ENCODE peak calls at places on chromosome 3, in ten cellular contexts. One of them, this sample, is unnamed.

GRCh38 chr3:6542795-6543194 is 318.1 kb upstream of the GRM7 start:
- DNase-seq in Daoy: no peak
- DNase-seq in mesenteric fat pad: no peak
- DNase-seq in spleen: no peak
- DNase-seq in stimulated activated naive CD8-positive, alpha-beta T cell treated with anti-CD3 and anti-CD28 coated beads, Interleukin-15, Interleukin-2, amounts not matched to agents 100 U/mL and 50 U/mL, for 24 hours: no peak
- DNase-seq in naive thymus-derived CD8-positive, alpha-beta T cell: no peak
- DNase-seq in activated CD4-positive, alpha-beta T cell treated with anti-CD3 and anti-CD28 coated beads for 36 hours: no peak
- DNase-seq in occipital lobe: no peak
- DNase-seq in M059J: no peak
- DNase-seq in left colon: no peak
- DNase-seq in this sample: no peak

GRCh38 chr3:153245661-153246060 is 83.6 kb downstream of the RAP2B start:
- DNase-seq in Daoy: no peak
- DNase-seq in mesenteric fat pad: no peak
- DNase-seq in spleen: no peak
- DNase-seq in stimulated activated naive CD8-positive, alpha-beta T cell treated with anti-CD3 and anti-CD28 coated beads, Interleukin-15, Interleukin-2, amounts not matched to agents 100 U/mL and 50 U/mL, for 24 hours: no peak
- DNase-seq in naive thymus-derived CD8-positive, alpha-beta T cell: no peak
- DNase-seq in activated CD4-positive, alpha-beta T cell treated with anti-CD3 and anti-CD28 coated beads for 36 hours: no peak
- DNase-seq in occipital lobe: no peak
- DNase-seq in M059J: peak; percentile 36
- DNase-seq in left colon: no peak
- DNase-seq in this sample: no peak

GRCh38 chr3:98902341-98902740 is 846 bp upstream of the DCBLD2 start:
- DNase-seq in Daoy: no peak
- DNase-seq in mesenteric fat pad: no peak
- DNase-seq in spleen: no peak
- DNase-seq in stimulated activated naive CD8-positive, alpha-beta T cell treated with anti-CD3 and anti-CD28 coated beads, Interleukin-15, Interleukin-2, amounts not matched to agents 100 U/mL and 50 U/mL, for 24 hours: no peak
- DNase-seq in naive thymus-derived CD8-positive, alpha-beta T cell: no peak
- DNase-seq in activated CD4-positive, alpha-beta T cell treated with anti-CD3 and anti-CD28 coated beads for 36 hours: no peak
- DNase-seq in occipital lobe: no peak
- DNase-seq in M059J: no peak
- DNase-seq in left colon: no peak
- DNase-seq in this sample: no peak

GRCh38 chr3:151660890-151661289 is 72.8 kb upstream of the AADACL2 start:
- DNase-seq in Daoy: no peak
- DNase-seq in mesenteric fat pad: no peak
- DNase-seq in spleen: no peak
- DNase-seq in stimulated activated naive CD8-positive, alpha-beta T cell treated with anti-CD3 and anti-CD28 coated beads, Interleukin-15, Interleukin-2, amounts not matched to agents 100 U/mL and 50 U/mL, for 24 hours: no peak
- DNase-seq in naive thymus-derived CD8-positive, alpha-beta T cell: no peak
- DNase-seq in activated CD4-positive, alpha-beta T cell treated with anti-CD3 and anti-CD28 coated beads for 36 hours: no peak
- DNase-seq in occipital lobe: no peak
- DNase-seq in M059J: peak; percentile 22
- DNase-seq in left colon: no peak
- DNase-seq in this sample: no peak

GRCh38 chr3:18660059-18660458 is 234.9 kb upstream of the SATB1 start:
- DNase-seq in Daoy: no peak
- DNase-seq in mesenteric fat pad: no peak
- DNase-seq in spleen: no peak
- DNase-seq in stimulated activated naive CD8-positive, alpha-beta T cell treated with anti-CD3 and anti-CD28 coated beads, Interleukin-15, Interleukin-2, amounts not matched to agents 100 U/mL and 50 U/mL, for 24 hours: no peak
- DNase-seq in naive thymus-derived CD8-positive, alpha-beta T cell: no peak
- DNase-seq in activated CD4-positive, alpha-beta T cell treated with anti-CD3 and anti-CD28 coated beads for 36 hours: no peak
- DNase-seq in occipital lobe: no peak
- DNase-seq in M059J: no peak
- DNase-seq in left colon: no peak
- DNase-seq in this sample: no peak

GRCh38 chr3:146274833-146275232 is 23.9 kb upstream of the PLSCR4 start:
- DNase-seq in Daoy: no peak
- DNase-seq in mesenteric fat pad: no peak
- DNase-seq in spleen: no peak
- DNase-seq in stimulated activated naive CD8-positive, alpha-beta T cell treated with anti-CD3 and anti-CD28 coated beads, Interleukin-15, Interleukin-2, amounts not matched to agents 100 U/mL and 50 U/mL, for 24 hours: no peak
- DNase-seq in naive thymus-derived CD8-positive, alpha-beta T cell: no peak
- DNase-seq in activated CD4-positive, alpha-beta T cell treated with anti-CD3 and anti-CD28 coated beads for 36 hours: no peak
- DNase-seq in occipital lobe: no peak
- DNase-seq in M059J: no peak
- DNase-seq in left colon: no peak
- DNase-seq in this sample: no peak

GRCh38 chr3:21587894-21588293 is 163.1 kb downstream of the ZNF385D start:
- DNase-seq in Daoy: no peak
- DNase-seq in mesenteric fat pad: no peak
- DNase-seq in spleen: no peak
- DNase-seq in stimulated activated naive CD8-positive, alpha-beta T cell treated with anti-CD3 and anti-CD28 coated beads, Interleukin-15, Interleukin-2, amounts not matched to agents 100 U/mL and 50 U/mL, for 24 hours: no peak
- DNase-seq in naive thymus-derived CD8-positive, alpha-beta T cell: no peak
- DNase-seq in activated CD4-positive, alpha-beta T cell treated with anti-CD3 and anti-CD28 coated beads for 36 hours: no peak
- DNase-seq in occipital lobe: no peak
- DNase-seq in M059J: no peak
- DNase-seq in left colon: no peak
- DNase-seq in this sample: no peak

GRCh38 chr3:16103472-16103871 is 71.0 kb upstream of the GALNT15 start:
- DNase-seq in Daoy: no peak
- DNase-seq in mesenteric fat pad: no peak
- DNase-seq in spleen: no peak
- DNase-seq in stimulated activated naive CD8-positive, alpha-beta T cell treated with anti-CD3 and anti-CD28 coated beads, Interleukin-15, Interleukin-2, amounts not matched to agents 100 U/mL and 50 U/mL, for 24 hours: no peak
- DNase-seq in naive thymus-derived CD8-positive, alpha-beta T cell: no peak
- DNase-seq in activated CD4-positive, alpha-beta T cell treated with anti-CD3 and anti-CD28 coated beads for 36 hours: no peak
- DNase-seq in occipital lobe: no peak
- DNase-seq in M059J: peak; percentile 79
- DNase-seq in left colon: no peak
- DNase-seq in this sample: no peak

GRCh38 chr3:126370055-126370454 is 12.8 kb upstream of the KLF15 start:
- DNase-seq in Daoy: no peak
- DNase-seq in mesenteric fat pad: no peak
- DNase-seq in spleen: peak; percentile 66
- DNase-seq in stimulated activated naive CD8-positive, alpha-beta T cell treated with anti-CD3 and anti-CD28 coated beads, Interleukin-15, Interleukin-2, amounts not matched to agents 100 U/mL and 50 U/mL, for 24 hours: no peak
- DNase-seq in naive thymus-derived CD8-positive, alpha-beta T cell: no peak
- DNase-seq in activated CD4-positive, alpha-beta T cell treated with anti-CD3 and anti-CD28 coated beads for 36 hours: no peak
- DNase-seq in occipital lobe: no peak
- DNase-seq in M059J: no peak
- DNase-seq in left colon: peak; percentile 2
- DNase-seq in this sample: no peak

GRCh38 chr3:72010044-72010443 is 225.1 kb upstream of the PROK2 start:
- DNase-seq in Daoy: no peak
- DNase-seq in mesenteric fat pad: no peak
- DNase-seq in spleen: no peak
- DNase-seq in stimulated activated naive CD8-positive, alpha-beta T cell treated with anti-CD3 and anti-CD28 coated beads, Interleukin-15, Interleukin-2, amounts not matched to agents 100 U/mL and 50 U/mL, for 24 hours: no peak
- DNase-seq in naive thymus-derived CD8-positive, alpha-beta T cell: no peak
- DNase-seq in activated CD4-positive, alpha-beta T cell treated with anti-CD3 and anti-CD28 coated beads for 36 hours: peak; percentile 48
- DNase-seq in occipital lobe: no peak
- DNase-seq in M059J: no peak
- DNase-seq in left colon: no peak
- DNase-seq in this sample: no peak

GRCh38 chr3:155995525-155996370 is 124.6 kb upstream of the KCNAB1 start:
- DNase-seq in Daoy: peak; percentile 9
- DNase-seq in mesenteric fat pad: no peak
- DNase-seq in spleen: no peak
- DNase-seq in stimulated activated naive CD8-positive, alpha-beta T cell treated with anti-CD3 and anti-CD28 coated beads, Interleukin-15, Interleukin-2, amounts not matched to agents 100 U/mL and 50 U/mL, for 24 hours: no peak
- DNase-seq in naive thymus-derived CD8-positive, alpha-beta T cell: no peak
- DNase-seq in activated CD4-positive, alpha-beta T cell treated with anti-CD3 and anti-CD28 coated beads for 36 hours: no peak
- DNase-seq in occipital lobe: no peak
- DNase-seq in M059J: peak; percentile 58
- DNase-seq in left colon: no peak
- DNase-seq in this sample: peak; percentile 28

GRCh38 chr3:177300039-177300833 is 103.0 kb upstream of the TBL1XR1 start:
- DNase-seq in Daoy: peak; percentile 11
- DNase-seq in mesenteric fat pad: no peak
- DNase-seq in spleen: no peak
- DNase-seq in stimulated activated naive CD8-positive, alpha-beta T cell treated with anti-CD3 and anti-CD28 coated beads, Interleukin-15, Interleukin-2, amounts not matched to agents 100 U/mL and 50 U/mL, for 24 hours: no peak
- DNase-seq in naive thymus-derived CD8-positive, alpha-beta T cell: no peak
- DNase-seq in activated CD4-positive, alpha-beta T cell treated with anti-CD3 and anti-CD28 coated beads for 36 hours: no peak
- DNase-seq in occipital lobe: no peak
- DNase-seq in M059J: no peak
- DNase-seq in left colon: peak; percentile 88
- DNase-seq in this sample: peak; percentile 100

GRCh38 chr3:157373783-157374182 is 62.9 kb upstream of the PTX3 start:
- DNase-seq in Daoy: no peak
- DNase-seq in mesenteric fat pad: no peak
- DNase-seq in spleen: no peak
- DNase-seq in stimulated activated naive CD8-positive, alpha-beta T cell treated with anti-CD3 and anti-CD28 coated beads, Interleukin-15, Interleukin-2, amounts not matched to agents 100 U/mL and 50 U/mL, for 24 hours: no peak
- DNase-seq in naive thymus-derived CD8-positive, alpha-beta T cell: no peak
- DNase-seq in activated CD4-positive, alpha-beta T cell treated with anti-CD3 and anti-CD28 coated beads for 36 hours: no peak
- DNase-seq in occipital lobe: no peak
- DNase-seq in M059J: no peak
- DNase-seq in left colon: no peak
- DNase-seq in this sample: no peak

GRCh38 chr3:187491371-187491770 is 123.2 kb downstream of the RTP4 start:
- DNase-seq in Daoy: no peak
- DNase-seq in mesenteric fat pad: no peak
- DNase-seq in spleen: no peak
- DNase-seq in stimulated activated naive CD8-positive, alpha-beta T cell treated with anti-CD3 and anti-CD28 coated beads, Interleukin-15, Interleukin-2, amounts not matched to agents 100 U/mL and 50 U/mL, for 24 hours: no peak
- DNase-seq in naive thymus-derived CD8-positive, alpha-beta T cell: no peak
- DNase-seq in activated CD4-positive, alpha-beta T cell treated with anti-CD3 and anti-CD28 coated beads for 36 hours: no peak
- DNase-seq in occipital lobe: no peak
- DNase-seq in M059J: peak; percentile 24
- DNase-seq in left colon: no peak
- DNase-seq in this sample: no peak

GRCh38 chr3:139329364-139329850 is 14.4 kb upstream of the MRPS22 start:
- DNase-seq in Daoy: peak; percentile 91
- DNase-seq in mesenteric fat pad: peak; percentile 97
- DNase-seq in spleen: peak; percentile 97
- DNase-seq in stimulated activated naive CD8-positive, alpha-beta T cell treated with anti-CD3 and anti-CD28 coated beads, Interleukin-15, Interleukin-2, amounts not matched to agents 100 U/mL and 50 U/mL, for 24 hours: peak; percentile 95
- DNase-seq in naive thymus-derived CD8-positive, alpha-beta T cell: peak; percentile 82
- DNase-seq in activated CD4-positive, alpha-beta T cell treated with anti-CD3 and anti-CD28 coated beads for 36 hours: peak; percentile 95
- DNase-seq in occipital lobe: peak; percentile 78
- DNase-seq in M059J: peak; percentile 90
- DNase-seq in left colon: peak; percentile 84
- DNase-seq in this sample: peak; percentile 75

GRCh38 chr3:190116551-190117067 is 4.1 kb downstream of the P3H2 start:
- DNase-seq in Daoy: no peak
- DNase-seq in mesenteric fat pad: no peak
- DNase-seq in spleen: no peak
- DNase-seq in stimulated activated naive CD8-positive, alpha-beta T cell treated with anti-CD3 and anti-CD28 coated beads, Interleukin-15, Interleukin-2, amounts not matched to agents 100 U/mL and 50 U/mL, for 24 hours: no peak
- DNase-seq in naive thymus-derived CD8-positive, alpha-beta T cell: no peak
- DNase-seq in activated CD4-positive, alpha-beta T cell treated with anti-CD3 and anti-CD28 coated beads for 36 hours: no peak
- DNase-seq in occipital lobe: no peak
- DNase-seq in M059J: peak; percentile 91
- DNase-seq in left colon: no peak
- DNase-seq in this sample: peak; percentile 58

GRCh38 chr3:188417329-188417728 is 263.4 kb downstream of the LPP start:
- DNase-seq in Daoy: no peak
- DNase-seq in mesenteric fat pad: no peak
- DNase-seq in spleen: peak; percentile 47
- DNase-seq in stimulated activated naive CD8-positive, alpha-beta T cell treated with anti-CD3 and anti-CD28 coated beads, Interleukin-15, Interleukin-2, amounts not matched to agents 100 U/mL and 50 U/mL, for 24 hours: no peak
- DNase-seq in naive thymus-derived CD8-positive, alpha-beta T cell: no peak
- DNase-seq in activated CD4-positive, alpha-beta T cell treated with anti-CD3 and anti-CD28 coated beads for 36 hours: no peak
- DNase-seq in occipital lobe: no peak
- DNase-seq in M059J: no peak
- DNase-seq in left colon: no peak
- DNase-seq in this sample: no peak

GRCh38 chr3:123326531-123326930 is 122.4 kb downstream of the ADCY5 start:
- DNase-seq in Daoy: no peak
- DNase-seq in mesenteric fat pad: no peak
- DNase-seq in spleen: peak; percentile 59
- DNase-seq in stimulated activated naive CD8-positive, alpha-beta T cell treated with anti-CD3 and anti-CD28 coated beads, Interleukin-15, Interleukin-2, amounts not matched to agents 100 U/mL and 50 U/mL, for 24 hours: no peak
- DNase-seq in naive thymus-derived CD8-positive, alpha-beta T cell: no peak
- DNase-seq in activated CD4-positive, alpha-beta T cell treated with anti-CD3 and anti-CD28 coated beads for 36 hours: no peak
- DNase-seq in occipital lobe: no peak
- DNase-seq in M059J: no peak
- DNase-seq in left colon: no peak
- DNase-seq in this sample: no peak

GRCh38 chr3:130480736-130481135 is 36.2 kb upstream of the COL6A6 start:
- DNase-seq in Daoy: peak; percentile 64
- DNase-seq in mesenteric fat pad: no peak
- DNase-seq in spleen: no peak
- DNase-seq in stimulated activated naive CD8-positive, alpha-beta T cell treated with anti-CD3 and anti-CD28 coated beads, Interleukin-15, Interleukin-2, amounts not matched to agents 100 U/mL and 50 U/mL, for 24 hours: no peak
- DNase-seq in naive thymus-derived CD8-positive, alpha-beta T cell: no peak
- DNase-seq in activated CD4-positive, alpha-beta T cell treated with anti-CD3 and anti-CD28 coated beads for 36 hours: no peak
- DNase-seq in occipital lobe: no peak
- DNase-seq in M059J: peak; percentile 29
- DNase-seq in left colon: no peak
- DNase-seq in this sample: no peak

GRCh38 chr3:98560911-98561310 is 29.1 kb downstream of the GPR15 start:
- DNase-seq in Daoy: no peak
- DNase-seq in mesenteric fat pad: no peak
- DNase-seq in spleen: no peak
- DNase-seq in stimulated activated naive CD8-positive, alpha-beta T cell treated with anti-CD3 and anti-CD28 coated beads, Interleukin-15, Interleukin-2, amounts not matched to agents 100 U/mL and 50 U/mL, for 24 hours: no peak
- DNase-seq in naive thymus-derived CD8-positive, alpha-beta T cell: no peak
- DNase-seq in activated CD4-positive, alpha-beta T cell treated with anti-CD3 and anti-CD28 coated beads for 36 hours: no peak
- DNase-seq in occipital lobe: no peak
- DNase-seq in M059J: peak; percentile 63
- DNase-seq in left colon: no peak
- DNase-seq in this sample: no peak

GRCh38 chr3:139201446-139202225 is 142.2 kb upstream of the MRPS22 start:
- DNase-seq in Daoy: no peak
- DNase-seq in mesenteric fat pad: no peak
- DNase-seq in spleen: no peak
- DNase-seq in stimulated activated naive CD8-positive, alpha-beta T cell treated with anti-CD3 and anti-CD28 coated beads, Interleukin-15, Interleukin-2, amounts not matched to agents 100 U/mL and 50 U/mL, for 24 hours: no peak
- DNase-seq in naive thymus-derived CD8-positive, alpha-beta T cell: no peak
- DNase-seq in activated CD4-positive, alpha-beta T cell treated with anti-CD3 and anti-CD28 coated beads for 36 hours: no peak
- DNase-seq in occipital lobe: no peak
- DNase-seq in M059J: no peak
- DNase-seq in left colon: no peak
- DNase-seq in this sample: no peak

GRCh38 chr3:17130956-17131355 is 246.2 kb downstream of the PLCL2 start:
- DNase-seq in Daoy: no peak
- DNase-seq in mesenteric fat pad: no peak
- DNase-seq in spleen: no peak
- DNase-seq in stimulated activated naive CD8-positive, alpha-beta T cell treated with anti-CD3 and anti-CD28 coated beads, Interleukin-15, Interleukin-2, amounts not matched to agents 100 U/mL and 50 U/mL, for 24 hours: no peak
- DNase-seq in naive thymus-derived CD8-positive, alpha-beta T cell: no peak
- DNase-seq in activated CD4-positive, alpha-beta T cell treated with anti-CD3 and anti-CD28 coated beads for 36 hours: no peak
- DNase-seq in occipital lobe: no peak
- DNase-seq in M059J: no peak
- DNase-seq in left colon: no peak
- DNase-seq in this sample: no peak

GRCh38 chr3:89246326-89246725 is 138.9 kb downstream of the EPHA3 start:
- DNase-seq in Daoy: no peak
- DNase-seq in mesenteric fat pad: no peak
- DNase-seq in spleen: no peak
- DNase-seq in stimulated activated naive CD8-positive, alpha-beta T cell treated with anti-CD3 and anti-CD28 coated beads, Interleukin-15, Interleukin-2, amounts not matched to agents 100 U/mL and 50 U/mL, for 24 hours: no peak
- DNase-seq in naive thymus-derived CD8-positive, alpha-beta T cell: no peak
- DNase-seq in activated CD4-positive, alpha-beta T cell treated with anti-CD3 and anti-CD28 coated beads for 36 hours: no peak
- DNase-seq in occipital lobe: no peak
- DNase-seq in M059J: no peak
- DNase-seq in left colon: no peak
- DNase-seq in this sample: no peak

GRCh38 chr3:155753038-155753647 is 8.3 kb upstream of the PLCH1 start:
- DNase-seq in Daoy: no peak
- DNase-seq in mesenteric fat pad: no peak
- DNase-seq in spleen: no peak
- DNase-seq in stimulated activated naive CD8-positive, alpha-beta T cell treated with anti-CD3 and anti-CD28 coated beads, Interleukin-15, Interleukin-2, amounts not matched to agents 100 U/mL and 50 U/mL, for 24 hours: no peak
- DNase-seq in naive thymus-derived CD8-positive, alpha-beta T cell: no peak
- DNase-seq in activated CD4-positive, alpha-beta T cell treated with anti-CD3 and anti-CD28 coated beads for 36 hours: no peak
- DNase-seq in occipital lobe: no peak
- DNase-seq in M059J: peak; percentile 51
- DNase-seq in left colon: no peak
- DNase-seq in this sample: peak; percentile 44

GRCh38 chr3:8318002-8318649 is 183.5 kb upstream of the LMCD1 start:
- DNase-seq in Daoy: no peak
- DNase-seq in mesenteric fat pad: no peak
- DNase-seq in spleen: no peak
- DNase-seq in stimulated activated naive CD8-positive, alpha-beta T cell treated with anti-CD3 and anti-CD28 coated beads, Interleukin-15, Interleukin-2, amounts not matched to agents 100 U/mL and 50 U/mL, for 24 hours: no peak
- DNase-seq in naive thymus-derived CD8-positive, alpha-beta T cell: no peak
- DNase-seq in activated CD4-positive, alpha-beta T cell treated with anti-CD3 and anti-CD28 coated beads for 36 hours: no peak
- DNase-seq in occipital lobe: no peak
- DNase-seq in M059J: peak; percentile 4
- DNase-seq in left colon: no peak
- DNase-seq in this sample: no peak

GRCh38 chr3:143171656-143172055 is 52.1 kb downstream of the CHST2 start:
- DNase-seq in Daoy: no peak
- DNase-seq in mesenteric fat pad: no peak
- DNase-seq in spleen: no peak
- DNase-seq in stimulated activated naive CD8-positive, alpha-beta T cell treated with anti-CD3 and anti-CD28 coated beads, Interleukin-15, Interleukin-2, amounts not matched to agents 100 U/mL and 50 U/mL, for 24 hours: no peak
- DNase-seq in naive thymus-derived CD8-positive, alpha-beta T cell: no peak
- DNase-seq in activated CD4-positive, alpha-beta T cell treated with anti-CD3 and anti-CD28 coated beads for 36 hours: no peak
- DNase-seq in occipital lobe: no peak
- DNase-seq in M059J: peak; percentile 52
- DNase-seq in left colon: no peak
- DNase-seq in this sample: no peak

GRCh38 chr3:33439421-33440327 is 531 bp downstream of the UBP1 start:
- DNase-seq in Daoy: peak; percentile 30
- DNase-seq in mesenteric fat pad: peak; percentile 91
- DNase-seq in spleen: no peak
- DNase-seq in stimulated activated naive CD8-positive, alpha-beta T cell treated with anti-CD3 and anti-CD28 coated beads, Interleukin-15, Interleukin-2, amounts not matched to agents 100 U/mL and 50 U/mL, for 24 hours: peak; percentile 51
- DNase-seq in naive thymus-derived CD8-positive, alpha-beta T cell: peak; percentile 44
- DNase-seq in activated CD4-positive, alpha-beta T cell treated with anti-CD3 and anti-CD28 coated beads for 36 hours: peak; percentile 75
- DNase-seq in occipital lobe: peak; percentile 64
- DNase-seq in M059J: peak; percentile 38
- DNase-seq in left colon: peak; percentile 51
- DNase-seq in this sample: peak; percentile 55

GRCh38 chr3:33956211-33956610 is 157.8 kb downstream of the PDCD6IP start:
- DNase-seq in Daoy: no peak
- DNase-seq in mesenteric fat pad: no peak
- DNase-seq in spleen: no peak
- DNase-seq in stimulated activated naive CD8-positive, alpha-beta T cell treated with anti-CD3 and anti-CD28 coated beads, Interleukin-15, Interleukin-2, amounts not matched to agents 100 U/mL and 50 U/mL, for 24 hours: no peak
- DNase-seq in naive thymus-derived CD8-positive, alpha-beta T cell: no peak
- DNase-seq in activated CD4-positive, alpha-beta T cell treated with anti-CD3 and anti-CD28 coated beads for 36 hours: no peak
- DNase-seq in occipital lobe: no peak
- DNase-seq in M059J: no peak
- DNase-seq in left colon: no peak
- DNase-seq in this sample: no peak